ENCODE peak calls at places on chromosomes 6 and 20, in four cellular contexts. One of them, this sample, is unnamed.

GRCh38 chr20:37914672-37915433 is 11.9 kb downstream of the VSTM2L start:
- DNase-seq in CD4-positive, alpha-beta T cell: no peak
- DNase-seq in left ventricle myocardium inferior: no peak
- DNase-seq in prostate gland: no peak
- DNase-seq in this sample: no peak

GRCh38 chr20:39897058-39897457 is 792.0 kb downstream of the MAFB start:
- DNase-seq in CD4-positive, alpha-beta T cell: no peak
- DNase-seq in left ventricle myocardium inferior: no peak
- DNase-seq in prostate gland: no peak
- DNase-seq in this sample: no peak

GRCh38 chr6:105794263-105794662 is 291.9 kb upstream of the PRDM1 start:
- DNase-seq in CD4-positive, alpha-beta T cell: no peak
- DNase-seq in left ventricle myocardium inferior: peak
- DNase-seq in prostate gland: no peak
- DNase-seq in this sample: no peak

GRCh38 chr6:159790947-159791598 is 806 bp downstream of the MRPL18 start:
- DNase-seq in CD4-positive, alpha-beta T cell: no peak
- DNase-seq in left ventricle myocardium inferior: no peak
- DNase-seq in prostate gland: no peak
- DNase-seq in this sample: no peak

GRCh38 chr6:101490857-101491256 is 97.3 kb downstream of the GRIK2 start:
- DNase-seq in CD4-positive, alpha-beta T cell: no peak
- DNase-seq in left ventricle myocardium inferior: no peak
- DNase-seq in prostate gland: no peak
- DNase-seq in this sample: no peak

GRCh38 chr6:169864148-169865030 is 113.0 kb downstream of the ERMARD start:
- DNase-seq in CD4-positive, alpha-beta T cell: no peak
- DNase-seq in left ventricle myocardium inferior: no peak
- DNase-seq in prostate gland: no peak
- DNase-seq in this sample: no peak

GRCh38 chr6:87645080-87645479 is 55.1 kb downstream of the ORC3 start:
- DNase-seq in CD4-positive, alpha-beta T cell: no peak
- DNase-seq in left ventricle myocardium inferior: no peak
- DNase-seq in prostate gland: no peak
- DNase-seq in this sample: no peak

GRCh38 chr20:50789968-50790650 is 4.8 kb upstream of the BCAS4 start:
- DNase-seq in CD4-positive, alpha-beta T cell: no peak
- DNase-seq in left ventricle myocardium inferior: no peak
- DNase-seq in prostate gland: no peak
- DNase-seq in this sample: no peak

GRCh38 chr6:1049900-1050299 is 262.0 kb upstream of the FOXQ1 start:
- DNase-seq in CD4-positive, alpha-beta T cell: no peak
- DNase-seq in left ventricle myocardium inferior: no peak
- DNase-seq in prostate gland: peak
- DNase-seq in this sample: no peak

GRCh38 chr20:17645546-17646208 is 36.4 kb downstream of the RRBP1 start:
- DNase-seq in CD4-positive, alpha-beta T cell: no peak
- DNase-seq in left ventricle myocardium inferior: no peak
- DNase-seq in prostate gland: no peak
- DNase-seq in this sample: no peak

GRCh38 chr6:7137335-7138106 is 29.8 kb downstream of the RREB1 start:
- DNase-seq in CD4-positive, alpha-beta T cell: peak
- DNase-seq in left ventricle myocardium inferior: peak
- DNase-seq in prostate gland: no peak
- DNase-seq in this sample: no peak

GRCh38 chr6:139508023-139508422 is 133.6 kb upstream of the CITED2 start:
- DNase-seq in CD4-positive, alpha-beta T cell: no peak
- DNase-seq in left ventricle myocardium inferior: no peak
- DNase-seq in prostate gland: no peak
- DNase-seq in this sample: no peak

GRCh38 chr6:90707223-90707622 is 120.4 kb upstream of the MAP3K7 start:
- DNase-seq in CD4-positive, alpha-beta T cell: no peak
- DNase-seq in left ventricle myocardium inferior: no peak
- DNase-seq in prostate gland: no peak
- DNase-seq in this sample: no peak

GRCh38 chr20:34010405-34010895 is 16.7 kb downstream of the RALY start:
- DNase-seq in CD4-positive, alpha-beta T cell: no peak
- DNase-seq in left ventricle myocardium inferior: no peak
- DNase-seq in prostate gland: no peak
- DNase-seq in this sample: no peak
- H3K27ac ChIP-seq in CD4-positive, alpha-beta T cell: no peak
- H3K27ac ChIP-seq in left ventricle myocardium inferior: no peak
- H3K27ac ChIP-seq in prostate gland: no peak
- H3K27ac ChIP-seq in this sample: no peak

DNA sequence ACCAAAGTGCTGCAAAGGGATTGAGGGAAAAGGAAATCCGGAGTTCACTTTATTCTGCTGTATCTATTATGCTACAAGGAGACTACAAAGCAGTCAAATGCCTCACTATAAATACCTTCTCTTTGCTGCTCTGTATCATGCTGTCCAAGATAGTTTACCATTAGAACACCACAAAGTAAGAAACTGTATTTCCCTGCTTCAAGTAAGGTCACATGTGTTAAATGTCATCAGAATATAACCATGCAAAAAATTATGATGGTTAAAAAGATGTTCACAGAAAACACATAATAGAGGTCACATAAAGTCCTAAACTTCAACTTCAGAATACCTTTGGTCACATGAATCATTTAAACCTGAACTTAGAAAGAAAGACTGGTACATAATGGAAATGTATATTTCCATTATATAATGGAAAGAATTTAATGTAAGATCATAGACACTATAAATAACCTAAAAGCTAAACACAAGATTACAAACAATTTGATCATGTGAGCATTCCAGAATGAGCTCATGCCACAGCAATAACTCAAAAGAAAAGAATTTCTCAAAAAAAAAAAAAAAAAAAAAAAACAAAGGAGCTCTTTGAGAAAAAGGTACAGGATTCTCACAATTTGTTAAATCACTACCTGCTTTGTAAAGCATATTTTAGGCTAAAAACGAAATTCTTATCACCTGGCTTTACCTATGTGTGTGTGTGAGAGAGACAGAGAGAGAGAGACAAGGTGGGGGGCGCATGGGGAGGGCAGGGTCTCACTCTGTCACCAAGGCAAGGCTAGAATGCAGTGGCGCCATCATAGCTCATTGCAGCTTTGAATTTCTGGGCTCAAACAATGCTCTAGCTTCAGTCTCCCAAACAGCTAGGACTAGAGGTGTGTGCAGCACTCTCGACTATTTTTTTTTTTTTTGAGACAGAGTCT is 58.7 kb downstream of the KIF13A start:
- DNase-seq in CD4-positive, alpha-beta T cell: no peak
- DNase-seq in left ventricle myocardium inferior: no peak
- DNase-seq in prostate gland: no peak
- DNase-seq in this sample: no peak
- H3K27ac ChIP-seq in CD4-positive, alpha-beta T cell: no peak
- H3K27ac ChIP-seq in left ventricle myocardium inferior: peak
- H3K27ac ChIP-seq in prostate gland: no peak
- H3K27ac ChIP-seq in this sample: no peak

GRCh38 chr20:59629141-59630045 is 25.1 kb downstream of the PHACTR3 start:
- DNase-seq in CD4-positive, alpha-beta T cell: no peak
- DNase-seq in left ventricle myocardium inferior: no peak
- DNase-seq in prostate gland: no peak
- DNase-seq in this sample: no peak

GRCh38 chr20:59630526-59630925 is 26.2 kb downstream of the PHACTR3 start:
- DNase-seq in CD4-positive, alpha-beta T cell: no peak
- DNase-seq in left ventricle myocardium inferior: no peak
- DNase-seq in prostate gland: no peak
- DNase-seq in this sample: no peak

GRCh38 chr20:59625214-59625922 is 21.0 kb downstream of the PHACTR3 start:
- DNase-seq in CD4-positive, alpha-beta T cell: no peak
- DNase-seq in left ventricle myocardium inferior: no peak
- DNase-seq in prostate gland: no peak
- DNase-seq in this sample: no peak

GRCh38 chr20:59627298-59627697 is 23.0 kb downstream of the PHACTR3 start:
- DNase-seq in CD4-positive, alpha-beta T cell: no peak
- DNase-seq in left ventricle myocardium inferior: no peak
- DNase-seq in prostate gland: no peak
- DNase-seq in this sample: no peak

GRCh38 chr20:59628171-59628570 is 23.8 kb downstream of the PHACTR3 start:
- DNase-seq in CD4-positive, alpha-beta T cell: no peak
- DNase-seq in left ventricle myocardium inferior: no peak
- DNase-seq in prostate gland: no peak
- DNase-seq in this sample: no peak
- H3K27ac ChIP-seq in CD4-positive, alpha-beta T cell: no peak
- H3K27ac ChIP-seq in left ventricle myocardium inferior: no peak
- H3K27ac ChIP-seq in prostate gland: no peak
- H3K27ac ChIP-seq in this sample: no peak

GRCh38 chr6:45531999-45532605 is 154.4 kb upstream of the SUPT3H start:
- DNase-seq in CD4-positive, alpha-beta T cell: no peak
- DNase-seq in left ventricle myocardium inferior: no peak
- DNase-seq in prostate gland: no peak
- DNase-seq in this sample: no peak
- H3K27ac ChIP-seq in CD4-positive, alpha-beta T cell: no peak
- H3K27ac ChIP-seq in left ventricle myocardium inferior: no peak
- H3K27ac ChIP-seq in prostate gland: peak
- H3K27ac ChIP-seq in this sample: no peak

DNA sequence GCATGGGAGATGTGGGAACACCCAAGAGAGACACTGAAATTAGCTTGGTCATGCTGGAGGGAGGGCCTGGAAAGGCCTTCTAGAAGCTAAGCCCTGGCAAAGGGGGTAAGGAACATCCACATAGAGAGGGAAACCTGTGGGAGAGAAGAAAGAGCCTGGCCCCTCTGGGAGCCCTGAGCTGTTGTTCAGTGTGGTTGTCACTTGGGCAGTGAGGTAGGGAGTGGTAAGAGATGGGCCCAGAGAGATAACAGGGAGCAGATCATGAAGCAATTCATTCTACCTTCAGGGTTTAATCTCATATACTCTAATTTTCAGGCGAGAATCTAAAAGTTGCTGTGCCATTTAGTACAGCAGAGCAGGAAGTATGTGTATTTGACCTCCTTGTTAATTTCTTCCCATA is 30.6 kb downstream of the CLIC5 start:
- DNase-seq in CD4-positive, alpha-beta T cell: no peak
- DNase-seq in left ventricle myocardium inferior: no peak
- DNase-seq in prostate gland: no peak
- DNase-seq in this sample: no peak
- H3K27ac ChIP-seq in CD4-positive, alpha-beta T cell: no peak
- H3K27ac ChIP-seq in left ventricle myocardium inferior: peak
- H3K27ac ChIP-seq in prostate gland: no peak
- H3K27ac ChIP-seq in this sample: no peak

GRCh38 chr20:23152902-23153301 is 66.8 kb upstream of the CD93 start:
- DNase-seq in CD4-positive, alpha-beta T cell: no peak
- DNase-seq in left ventricle myocardium inferior: no peak
- DNase-seq in prostate gland: no peak
- DNase-seq in this sample: no peak
- H3K27ac ChIP-seq in CD4-positive, alpha-beta T cell: no peak
- H3K27ac ChIP-seq in left ventricle myocardium inferior: peak
- H3K27ac ChIP-seq in prostate gland: no peak
- H3K27ac ChIP-seq in this sample: no peak

DNA sequence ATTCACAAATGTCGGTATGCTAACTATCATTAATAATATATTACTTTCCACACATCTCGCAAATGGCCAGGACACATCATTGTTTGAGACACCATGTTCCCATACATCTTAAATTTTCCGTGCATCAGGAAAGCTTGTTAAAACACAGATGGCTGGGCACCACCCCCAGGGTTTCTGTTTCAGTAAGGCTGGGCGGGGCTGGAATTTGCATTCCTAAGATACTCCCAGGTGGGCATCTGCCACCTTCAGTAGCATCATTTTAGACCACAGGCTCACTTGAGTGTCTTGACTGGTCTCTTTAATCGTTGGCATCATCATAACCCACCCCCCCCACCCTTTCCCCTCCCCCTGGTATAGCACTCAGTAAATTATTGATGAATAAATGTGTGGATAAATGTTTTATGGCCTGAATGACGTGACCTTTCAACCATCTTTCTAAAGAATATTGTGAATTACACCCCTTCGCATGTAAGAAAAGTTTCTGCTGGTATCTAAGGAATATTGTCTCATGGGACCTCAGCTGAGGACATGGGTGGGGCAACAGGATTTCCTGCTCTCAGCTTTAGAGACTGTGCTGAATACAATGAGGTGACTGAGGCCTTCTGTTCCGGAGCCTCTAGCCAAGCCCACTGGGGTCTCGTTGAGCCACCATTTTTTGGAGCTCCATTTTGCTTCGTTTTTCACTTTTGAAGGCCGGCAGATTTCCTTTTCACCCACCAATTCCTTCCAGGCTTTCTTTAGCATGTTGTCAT is 124.1 kb upstream of the NEDD9 start:
- DNase-seq in CD4-positive, alpha-beta T cell: no peak
- DNase-seq in left ventricle myocardium inferior: peak
- DNase-seq in prostate gland: no peak
- DNase-seq in this sample: no peak
- H3K27ac ChIP-seq in CD4-positive, alpha-beta T cell: no peak
- H3K27ac ChIP-seq in left ventricle myocardium inferior: peak
- H3K27ac ChIP-seq in prostate gland: peak
- H3K27ac ChIP-seq in this sample: no peak

GRCh38 chr6:133999305-133999704 is 46.3 kb downstream of the TBPL1 start:
- DNase-seq in CD4-positive, alpha-beta T cell: no peak
- DNase-seq in left ventricle myocardium inferior: no peak
- DNase-seq in prostate gland: no peak
- DNase-seq in this sample: no peak

GRCh38 chr6:133997267-133997666 is 44.2 kb downstream of the TBPL1 start:
- DNase-seq in CD4-positive, alpha-beta T cell: no peak
- DNase-seq in left ventricle myocardium inferior: no peak
- DNase-seq in prostate gland: no peak
- DNase-seq in this sample: no peak

GRCh38 chr6:133995758-133996157 is 42.7 kb downstream of the TBPL1 start:
- DNase-seq in CD4-positive, alpha-beta T cell: no peak
- DNase-seq in left ventricle myocardium inferior: no peak
- DNase-seq in prostate gland: no peak
- DNase-seq in this sample: no peak

GRCh38 chr6:133992992-133993682 is 40.1 kb downstream of the TBPL1 start:
- DNase-seq in CD4-positive, alpha-beta T cell: no peak
- DNase-seq in left ventricle myocardium inferior: no peak
- DNase-seq in prostate gland: no peak
- DNase-seq in this sample: no peak

GRCh38 chr6:133995296-133995695 is 42.3 kb downstream of the TBPL1 start:
- DNase-seq in CD4-positive, alpha-beta T cell: no peak
- DNase-seq in left ventricle myocardium inferior: no peak
- DNase-seq in prostate gland: no peak
- DNase-seq in this sample: no peak
- H3K27ac ChIP-seq in CD4-positive, alpha-beta T cell: no peak
- H3K27ac ChIP-seq in left ventricle myocardium inferior: no peak
- H3K27ac ChIP-seq in prostate gland: no peak
- H3K27ac ChIP-seq in this sample: no peak

GRCh38 chr6:85462673-85463072 is 12.8 kb downstream of the NT5E start:
- DNase-seq in CD4-positive, alpha-beta T cell: no peak
- DNase-seq in left ventricle myocardium inferior: no peak
- DNase-seq in prostate gland: no peak
- DNase-seq in this sample: no peak
- H3K27ac ChIP-seq in CD4-positive, alpha-beta T cell: no peak
- H3K27ac ChIP-seq in left ventricle myocardium inferior: no peak
- H3K27ac ChIP-seq in prostate gland: no peak
- H3K27ac ChIP-seq in this sample: no peak

GRCh38 chr6:150302801-150303138 is 66.0 kb upstream of the IYD start:
- DNase-seq in CD4-positive, alpha-beta T cell: no peak
- DNase-seq in left ventricle myocardium inferior: no peak
- DNase-seq in prostate gland: no peak
- DNase-seq in this sample: no peak
- H3K27ac ChIP-seq in CD4-positive, alpha-beta T cell: no peak
- H3K27ac ChIP-seq in left ventricle myocardium inferior: no peak
- H3K27ac ChIP-seq in prostate gland: no peak
- H3K27ac ChIP-seq in this sample: no peak